ENCODE peak calls at places on chromosomes 2 and 18, in five cellular contexts. T, L, C, K and I are unnamed samples.

GRCh38 chr2:150606380-150607060 is 119.1 kb upstream of the RND3 start:
- DNase-seq in T (no peak), L (no peak), C (no peak), K (no peak), I (no peak)

GRCh38 chr18:58148954-58149471 is 105.0 kb downstream of the NEDD4L start:
- DNase-seq in T (no peak), L (no peak), C (no peak), K (no peak), I (no peak)

GRCh38 chr2:22894761-22895160 is 490.2 kb upstream of the KLHL29 start:
- DNase-seq in T (no peak), K (no peak), L (no peak), C (no peak), I (no peak)

GRCh38 chr2:57146951-57147350 is 899.7 kb upstream of the VRK2 start:
- DNase-seq in L (peak), C (peak), T (no peak), K (no peak), I (no peak)

GRCh38 chr2:227848586-227848985 is 22.8 kb upstream of the DAW1 start:
- DNase-seq in T (no peak), K (no peak), L (no peak), C (no peak), I (no peak)

GRCh38 chr2:95348609-95349567 is 51.7 kb downstream of the KCNIP3 start:
- DNase-seq in T (no peak), K (no peak), C (no peak), L (no peak), I (no peak)

GRCh38 chr18:72651033-72651432 is 106.9 kb upstream of the CBLN2 start:
- DNase-seq in K (no peak), T (no peak), L (no peak), C (no peak), I (no peak)

GRCh38 chr2:19652811-19653210 is 249.0 kb downstream of the TTC32 start:
- DNase-seq in K (no peak), C (no peak), T (no peak), L (no peak), I (no peak)

GRCh38 chr2:128446049-128446811 is 127.6 kb upstream of the HS6ST1 start:
- DNase-seq in L (no peak), T (no peak), C (no peak), K (no peak), I (no peak)

GRCh38 chr18:55048892-55049291 is 89.6 kb upstream of the CCDC68 start:
- DNase-seq in K (no peak), T (no peak), C (peak), L (peak), I (no peak)

GRCh38 chr2:33313039-33313438 is 163.4 kb upstream of the RASGRP3 start:
- DNase-seq in C (no peak), K (no peak), T (no peak), L (no peak), I (no peak)

GRCh38 chr18:2337552-2338141 is 233.7 kb downstream of the METTL4 start:
- DNase-seq in L (peak), T (no peak), C (peak), K (peak), I (no peak)

GRCh38 chr2:2229898-2230817 is 100.9 kb downstream of the MYT1L start:
- DNase-seq in L (peak), T (peak), C (peak), K (no peak), I (peak)

GRCh38 chr2:59312967-59313943 is 1072.1 kb upstream of the FANCL start:
- DNase-seq in K (no peak), T (no peak), L (no peak), C (no peak), I (no peak)

GRCh38 chr2:9693138-9693520 is 62.3 kb upstream of the YWHAQ start:
- DNase-seq in L (peak), K (no peak), C (peak), T (no peak), I (no peak)

GRCh38 chr2:167579826-167580225 is 667.6 kb downstream of the STK39 start:
- DNase-seq in L (no peak), K (no peak), T (no peak), C (no peak), I (no peak)

GRCh38 chr2:65278450-65279030 is 50.9 kb downstream of the ACTR2 start:
- DNase-seq in C (peak), K (no peak), L (peak), T (no peak), I (no peak)